ENCODE peak calls at places on chromosomes 5 and 9, in seven cellular contexts. M is left lung; A is stimulated activated naive B cell treated with anti-CD40 and anti-IgM and Interleukin-4, amounts not matched to agents 10 μg/mL and 1 μg/mL and 100 μg/mL, for 72 hours; O is spleen; C is A549; N is stimulated activated CD4-positive, alpha-beta T cell treated with anti-CD3 and anti-CD28 coated beads, Interleukin-15, amount 100 ng/mL, for 48 hours; H is neural progenitor cell. V is an unnamed sample.

GRCh38 chr9:18829858-18830257 is 203.2 kb downstream of the SAXO1 start:
- DNase-seq in C (no peak), A (no peak), N (no peak), H (no peak), O (no peak), M (no peak), V (no peak)

GRCh38 chr5:179258001-179258921 is 87.0 kb downstream of the ADAMTS2 start:
- DNase-seq in H (no peak), N (no peak), A (no peak), C (no peak), O (peak), M (peak), V (no peak)

GRCh38 chr9:91256235-91256634 is 105.5 kb downstream of the AUH start:
- DNase-seq in O (no peak), N (no peak), C (no peak), H (no peak), M (no peak), A (no peak), V (no peak)

GRCh38 chr5:63854076-63854475 is 108.2 kb downstream of the HTR1A start:
- DNase-seq in O (no peak), N (no peak), H (peak), A (no peak), M (no peak), C (no peak), V (no peak)

GRCh38 chr5:1793966-1794895 is 5.4 kb downstream of the MRPL36 start:
- DNase-seq in H (no peak), C (no peak), A (no peak), N (no peak), M (peak), O (no peak), V (no peak)

GRCh38 chr5:10552183-10553143 is 11.4 kb upstream of the ANKRD33B start:
- DNase-seq in M (no peak), N (no peak), A (no peak), H (no peak), O (no peak), C (no peak), V (no peak)

GRCh38 chr5:43338856-43339255 is 25.6 kb upstream of the HMGCS1 start:
- DNase-seq in O (no peak), C (no peak), M (no peak), H (no peak), N (no peak), A (no peak), V (no peak)

GRCh38 chr5:109863752-109864151 is 174.0 kb downstream of the MAN2A1 start:
- DNase-seq in N (no peak), M (no peak), H (no peak), O (no peak), C (no peak), A (no peak), V (no peak)

GRCh38 chr9:127507751-127508648 is 56.7 kb downstream of the LRSAM1 start:
- DNase-seq in C (no peak), M (no peak), N (no peak), H (no peak), A (no peak), O (no peak), V (no peak)

GRCh38 chr9:134591573-134591981 is 50.0 kb upstream of the COL5A1 start:
- DNase-seq in C (no peak), A (no peak), M (no peak), N (no peak), H (no peak), O (no peak), V (no peak)

GRCh38 chr5:36337592-36337991 is 35.9 kb upstream of the RANBP3L start:
- DNase-seq in H (no peak), N (no peak), M (no peak), A (no peak), C (no peak), O (no peak), V (no peak)

GRCh38 chr5:103340717-103341397 is 82.3 kb downstream of the MACIR start:
- DNase-seq in C (no peak), H (no peak), M (no peak), O (no peak), N (no peak), A (no peak), V (no peak)

GRCh38 chr9:115672477-115673316 is 480.9 kb upstream of the PAPPA start:
- DNase-seq in C (peak), O (no peak), N (no peak), A (no peak), M (no peak), H (no peak), V (no peak)

GRCh38 chr5:42645138-42645537 is 111.5 kb upstream of the CCDC152 start:
- DNase-seq in A (no peak), M (no peak), N (no peak), H (no peak), O (no peak), C (no peak), V (no peak)

GRCh38 chr9:6759114-6759977 is 1.6 kb downstream of the KDM4C start:
- DNase-seq in H (no peak), C (peak), A (peak), N (no peak), M (no peak), O (no peak), V (peak)

GRCh38 chr9:113151696-113152630 is 1.2 kb downstream of the SLC31A2 start:
- DNase-seq in H (no peak), C (no peak), A (no peak), M (no peak), O (no peak), N (no peak), V (no peak)

GRCh38 chr9:24498632-24499031 is 47.1 kb downstream of the IZUMO3 start:
- DNase-seq in C (no peak), A (no peak), O (no peak), H (no peak), M (no peak), N (no peak), V (no peak)

GRCh38 chr5:178460598-178461425 is 129.4 kb downstream of the COL23A1 start:
- DNase-seq in H (peak), O (peak), M (peak), N (peak), A (peak), C (peak), V (no peak)

GRCh38 chr5:158802941-158803341 is 296.8 kb downstream of the EBF1 start:
- DNase-seq in O (no peak), N (no peak), A (no peak), H (no peak), C (no peak), M (no peak), V (no peak)

GRCh38 chr5:148846930-148847329 is 20.5 kb downstream of the ADRB2 start:
- DNase-seq in M (no peak), O (no peak), H (no peak), C (no peak), N (no peak), A (no peak), V (no peak)

GRCh38 chr5:40217509-40217908 is 462.2 kb upstream of the PTGER4 start:
- DNase-seq in O (no peak), M (no peak), A (no peak), H (no peak), C (no peak), N (no peak), V (no peak)

GRCh38 chr5:168916266-168916665 is 337.1 kb upstream of the PANK3 start:
- DNase-seq in M (no peak), H (no peak), N (no peak), O (peak), A (no peak), C (no peak), V (no peak)

GRCh38 chr9:33101104-33101951 is 24.9 kb upstream of the SMU1 start:
- DNase-seq in N (no peak), H (no peak), A (no peak), M (no peak), C (peak), O (no peak), V (no peak)

GRCh38 chr9:31388660-31389059 is 995.8 kb upstream of the ACO1 start:
- DNase-seq in A (no peak), H (no peak), M (no peak), N (no peak), C (no peak), O (no peak), V (no peak)

GRCh38 chr5:10173716-10174115 is 76.0 kb downstream of the ATPSCKMT start:
- DNase-seq in C (no peak), H (no peak), N (no peak), M (no peak), O (no peak), A (no peak), V (no peak)

GRCh38 chr5:171365351-171365750 is 22.3 kb upstream of the NPM1 start:
- DNase-seq in A (no peak), C (peak), H (peak), O (no peak), N (no peak), M (no peak), V (no peak)

GRCh38 chr5:61659221-61659696 is 327.2 kb downstream of the ZSWIM6 start:
- DNase-seq in N (no peak), H (peak), A (no peak), O (no peak), C (no peak), M (no peak), V (no peak)